ENCODE peak calls at places on chromosomes 4 and X, in five cellular contexts. D is DND-41; G is GM23248; Q is CD8-positive, alpha-beta memory T cell; N is A549. O is an unnamed sample.

GRCh38 chrX:96685205-96686099 is 810 bp downstream of the DIAPH2 start:
- DNase-seq in Q (peak; percentile 1), N (peak; percentile 42), D (peak; percentile 41), G (peak; percentile 72), O (peak; percentile 72)

GRCh38 chrX:11629593-11630211 is 36.0 kb downstream of the ARHGAP6 start:
- DNase-seq in D (no peak), N (no peak), Q (no peak), G (peak; percentile 83), O (no peak)

GRCh38 chr4:77742054-77742453 is 77.1 kb downstream of the CNOT6L start:
- DNase-seq in N (no peak), D (no peak), Q (no peak), G (no peak), O (no peak)

GRCh38 chr4:148444296-148445070 is 2.3 kb upstream of the NR3C2 start:
- DNase-seq in N (no peak), D (no peak), Q (peak; percentile 46), G (peak; percentile 34), O (peak; percentile 79)

GRCh38 chrX:16160729-16161128 is 6.6 kb upstream of the MAGEB17 start:
- DNase-seq in Q (no peak), G (peak; percentile 81), D (no peak), N (peak; percentile 53), O (no peak)

GRCh38 chr4:94397635-94398034 is 54.1 kb upstream of the PDLIM5 start:
- DNase-seq in G (no peak), Q (no peak), D (no peak), N (no peak), O (no peak)

GRCh38 chr4:88264338-88264737 is 20.0 kb downstream of the PPM1K start:
- DNase-seq in D (no peak), Q (no peak), G (no peak), N (no peak), O (no peak)

GRCh38 chr4:142743071-142743825 is 102.9 kb downstream of the INPP4B start:
- DNase-seq in N (no peak), D (no peak), G (peak; percentile 56), Q (no peak), O (no peak)

GRCh38 chr4:338759-339097 is 1.1 kb downstream of the ZNF141 start:
- DNase-seq in D (no peak), N (no peak), G (no peak), Q (no peak), O (no peak)

GRCh38 chr4:188336891-188337290 is 197.7 kb downstream of the TRIML1 start:
- DNase-seq in D (no peak), Q (no peak), N (no peak), G (no peak), O (no peak)

GRCh38 chrX:54049801-54050200 is 5.5 kb upstream of the PHF8 start:
- DNase-seq in Q (no peak), D (no peak), G (no peak), N (no peak), O (no peak)

GRCh38 chrX:40446927-40447326 is 133.8 kb upstream of the ATP6AP2 start:
- DNase-seq in Q (no peak), G (no peak), N (no peak), D (no peak), O (no peak)

GRCh38 chr4:74537459-74537858 is 92.5 kb downstream of the AREG start:
- DNase-seq in N (no peak), G (peak; percentile 60), Q (no peak), D (no peak), O (no peak)
- H3K4me1 ChIP-seq in N (peaks cover 69% of the 10 kb centered on the region), G (peaks cover 68% of the 10 kb centered on the region), Q (no peaks in the 10 kb centered on the region), D (no peaks in the 10 kb centered on the region), O (no peaks in the 10 kb centered on the region)

DNA sequence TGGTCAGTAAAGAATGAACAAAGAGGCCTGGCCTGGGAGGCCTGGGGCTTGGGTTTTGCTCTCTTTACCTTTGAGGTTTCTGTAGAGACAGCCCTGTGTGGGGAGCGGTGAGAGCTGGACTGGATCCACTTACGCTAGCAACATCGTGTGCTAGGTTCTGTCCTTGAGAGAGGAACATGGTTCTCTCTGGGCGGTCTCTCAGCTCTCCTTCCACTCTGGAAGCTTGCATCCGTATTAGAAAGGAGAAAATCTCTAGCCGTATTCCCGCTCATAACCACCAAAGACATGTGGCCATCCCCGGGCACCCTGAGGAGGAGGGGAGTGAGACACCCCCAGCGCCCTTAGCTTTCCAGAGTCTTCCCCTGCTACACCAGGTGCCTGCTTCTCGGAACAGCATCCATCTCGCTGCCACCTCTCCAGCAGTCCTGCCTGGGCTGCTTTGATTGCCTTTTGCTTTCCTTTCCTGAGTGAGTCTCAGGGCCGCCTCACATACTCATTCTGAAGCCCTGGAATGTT is 1.3 kb downstream of the TADA2B start:
- DNase-seq in G (peak; percentile 45), Q (no peak), N (no peak), D (no peak), O (no peak)
- H3K27ac ChIP-seq in G (no peak overlapping the region), Q (peak overlapping the region; percentile 82), N (peak overlapping the region; percentile 96), D (peak overlapping the region; percentile 83), O (peak overlapping the region; percentile 88)

DNA sequence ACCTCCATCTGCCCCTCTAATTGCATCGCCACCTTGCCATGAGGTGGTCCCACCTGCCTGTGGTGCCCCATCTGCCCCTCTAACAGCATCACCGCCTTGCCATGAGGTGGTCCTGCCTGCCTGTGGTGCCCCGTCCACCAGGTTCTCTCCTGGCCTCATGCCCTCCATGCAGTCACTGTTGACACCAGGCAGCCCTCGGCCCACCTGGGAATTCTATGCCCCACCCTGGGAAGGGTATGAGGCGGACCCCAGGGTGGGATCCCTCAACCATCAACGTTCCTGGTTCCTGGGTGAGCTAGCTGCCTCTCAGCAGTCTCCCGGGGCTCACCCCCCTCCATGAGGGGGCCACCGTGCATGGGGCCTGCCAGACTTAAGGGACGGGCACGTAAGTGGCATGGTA is 38.9 kb downstream of the ACOX3 start:
- DNase-seq in G (no peak), D (no peak), N (no peak), Q (no peak), O (no peak)
- H3K4me1 ChIP-seq in G (no peaks in the 10 kb centered on the region), D (no peaks in the 10 kb centered on the region), N (peaks cover 3% of the 10 kb centered on the region), Q (no peaks in the 10 kb centered on the region), O (no peaks in the 10 kb centered on the region)

DNA sequence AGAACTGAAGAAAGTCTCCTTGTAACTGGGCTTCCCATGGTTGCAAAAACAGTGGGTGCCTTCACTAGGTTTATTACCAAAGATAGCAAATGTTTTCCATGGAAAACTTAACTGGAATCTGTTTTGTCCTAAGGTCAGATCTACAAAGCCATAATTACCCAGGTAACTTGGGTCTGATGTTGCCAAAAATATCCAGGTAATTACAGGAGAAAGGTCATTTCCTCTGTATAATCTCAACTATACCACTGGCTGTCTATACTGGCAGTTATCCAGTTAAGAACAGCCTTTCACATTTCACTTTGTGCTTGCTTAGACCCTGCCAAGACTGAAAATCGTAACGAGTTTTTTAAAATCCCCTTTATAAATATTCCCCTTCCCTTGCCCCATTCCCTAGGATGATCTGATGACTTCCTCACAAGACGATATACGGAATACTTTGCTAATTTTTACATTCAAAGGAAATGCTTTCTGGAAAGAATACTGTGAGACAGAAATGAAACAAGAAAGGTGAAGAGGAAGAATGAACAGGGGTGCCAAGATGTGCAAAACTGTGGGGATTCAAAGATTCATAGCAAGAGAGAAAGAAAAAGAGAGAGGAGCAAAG is 105.5 kb downstream of the MAML3 start:
- DNase-seq in D (no peak), G (no peak), Q (no peak), N (no peak), O (no peak)
- H3K27ac ChIP-seq in D (peak overlapping the region; percentile 94), G (peak overlapping the region; percentile 29), Q (no peak overlapping the region), N (peak overlapping the region; percentile 88), O (peak overlapping the region; percentile 33)

GRCh38 chr4:153245775-153246174 is 41.5 kb downstream of the TRIM2 start:
- DNase-seq in N (no peak), Q (no peak), D (no peak), G (no peak), O (no peak)
- H3K4me1 ChIP-seq in N (peaks cover 15% of the 10 kb centered on the region), Q (peaks cover 15% of the 10 kb centered on the region), D (peaks cover 19% of the 10 kb centered on the region), G (peaks cover 8% of the 10 kb centered on the region), O (peaks cover 35% of the 10 kb centered on the region)

DNA sequence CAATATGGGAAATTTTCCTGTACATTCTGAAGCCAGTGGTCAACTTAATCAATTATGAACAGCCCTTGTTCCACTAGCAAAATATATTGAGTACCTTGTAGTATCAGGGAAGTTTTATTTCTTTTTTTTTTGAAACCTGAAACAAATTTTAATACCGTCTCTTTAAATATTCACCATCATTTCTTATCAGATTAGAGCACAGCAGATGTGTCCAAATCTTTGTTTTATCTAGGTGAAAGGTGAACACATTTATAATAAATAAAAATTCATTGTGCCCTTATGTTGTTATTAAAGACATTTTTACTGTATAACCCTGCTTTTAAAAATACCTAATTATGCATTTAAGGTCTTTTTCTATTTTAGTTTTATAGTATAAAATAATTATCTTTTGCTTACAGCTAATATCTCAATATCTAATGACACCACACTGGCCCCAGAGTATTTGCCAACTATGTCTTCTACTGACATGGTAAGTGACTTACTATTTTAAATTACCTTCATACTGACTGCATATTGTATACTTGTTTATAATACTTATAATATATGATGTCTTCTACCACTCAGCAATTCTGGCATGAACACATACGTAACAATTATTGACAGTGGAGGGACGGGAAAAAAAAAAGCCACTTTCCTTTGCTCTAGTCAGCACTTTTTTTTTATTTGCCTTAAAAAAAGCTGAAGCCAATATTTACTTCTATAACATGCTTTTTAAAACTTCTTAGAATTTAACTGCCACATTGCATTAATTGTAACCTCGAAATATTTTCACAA is 147.9 kb downstream of the SLC4A4 start:
- DNase-seq in G (no peak), N (no peak), D (no peak), Q (no peak), O (no peak)
- H3K27ac ChIP-seq in G (no peak overlapping the region), N (no peak overlapping the region), D (no peak overlapping the region), Q (no peak overlapping the region), O (no peak overlapping the region)